ENCODE peak calls at places on chromosomes 4 and X, in nine cellular contexts. M, Y, T, D, K, C, N, X and B are unnamed samples.

GRCh38 chrX:148530464-148531077 is 30.2 kb downstream of the AFF2 start:
- DNase-seq in X (no peak), T (no peak), C (peak), Y (no peak), N (peak), K (no peak), D (peak), M (peak), B (no peak)

GRCh38 chr4:91746551-91746950 is 557.2 kb upstream of the GRID2 start:
- DNase-seq in X (no peak), T (no peak), Y (no peak), N (peak), M (no peak), D (no peak), K (no peak), C (no peak), B (no peak)

GRCh38 chr4:74267998-74268606 is 40.2 kb upstream of the EPGN start:
- DNase-seq in D (peak), N (no peak), M (no peak), T (peak), K (no peak), X (no peak), Y (no peak), C (no peak), B (no peak)

GRCh38 chr4:6469898-6470501 is 2.4 kb downstream of the PPP2R2C start:
- DNase-seq in C (no peak), N (no peak), Y (peak), D (no peak), X (no peak), T (no peak), M (no peak), K (no peak), B (no peak)

GRCh38 chr4:53929955-53930798 is 134.2 kb downstream of the CHIC2 start:
- DNase-seq in X (peak), Y (peak), N (peak), T (peak), C (peak), M (peak), K (peak), D (peak), B (peak)

GRCh38 chr4:176191974-176192373 is 3.4 kb downstream of the SPATA4 start:
- DNase-seq in T (no peak), N (no peak), D (peak), C (no peak), X (no peak), Y (no peak), K (no peak), M (peak), B (no peak)

GRCh38 chrX:7316887-7317286 is 168.9 kb upstream of the PUDP start:
- DNase-seq in X (no peak), Y (no peak), D (no peak), C (no peak), T (no peak), K (no peak), M (no peak), N (no peak), B (no peak)

GRCh38 chrX:57417827-57418226 is 131.3 kb downstream of the FAAH2 start:
- DNase-seq in C (no peak), M (no peak), D (no peak), X (no peak), Y (no peak), K (no peak), N (no peak), T (no peak), B (no peak)

GRCh38 chrX:1582686-1583437 is 8.5 kb upstream of the AKAP17A start:
- DNase-seq in N (no peak), Y (no peak), T (no peak), M (peak), X (peak), C (no peak), K (no peak), D (peak), B (no peak)

GRCh38 chrX:103565752-103566151 is 19.6 kb upstream of the TCEAL4 start:
- DNase-seq in Y (no peak), D (peak), K (no peak), C (no peak), T (no peak), M (no peak), N (no peak), X (no peak), B (no peak)

GRCh38 chr4:151409470-151410313 is 716 bp downstream of the FHIP1A start:
- DNase-seq in T (no peak), Y (peak), X (peak), K (no peak), C (peak), M (no peak), D (no peak), N (no peak), B (no peak)

DNA sequence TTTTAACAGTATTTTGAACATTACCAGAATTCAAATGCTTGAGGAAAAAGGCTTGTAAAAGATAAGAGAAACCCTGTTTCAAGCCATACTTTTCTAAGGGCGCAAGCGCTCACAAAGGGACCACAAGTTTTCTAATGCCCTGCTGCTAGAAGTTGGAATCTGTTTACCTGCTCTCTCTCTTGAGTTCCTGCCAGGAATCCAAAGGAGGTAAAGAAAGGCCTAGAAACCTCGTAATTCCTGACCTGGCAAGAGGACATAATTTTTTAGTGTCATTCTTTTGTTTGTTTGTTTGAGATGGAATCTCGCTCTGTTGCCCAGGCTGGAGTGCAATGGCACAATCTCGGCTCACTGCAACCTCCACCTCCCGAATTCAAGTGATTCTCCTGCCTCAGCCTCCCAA is 1.4 kb upstream of the FUNDC1 start:
- DNase-seq in D (no peak), C (no peak), X (no peak), M (no peak), K (no peak), Y (no peak), T (no peak), N (no peak), B (no peak)
- H3K27ac ChIP-seq in D (no peak), C (no peak), X (no peak), M (no peak), K (no peak), Y (no peak), T (no peak), N (no peak), B (no peak)

GRCh38 chrX:39532761-39533160 is 565.0 kb downstream of the BCOR start:
- DNase-seq in X (no peak), N (no peak), M (no peak), T (no peak), Y (no peak), C (no peak), D (no peak), K (no peak), B (no peak)

GRCh38 chrX:39528161-39528560 is 569.6 kb downstream of the BCOR start:
- DNase-seq in K (no peak), Y (no peak), X (no peak), M (no peak), C (no peak), N (peak), T (no peak), D (no peak), B (no peak)

GRCh38 chrX:39525758-39526157 is 572.0 kb downstream of the BCOR start:
- DNase-seq in M (no peak), T (no peak), Y (no peak), X (no peak), K (no peak), D (no peak), C (no peak), N (no peak), B (no peak)

GRCh38 chrX:39527045-39527444 is 570.7 kb downstream of the BCOR start:
- DNase-seq in X (no peak), D (peak), C (no peak), N (peak), K (no peak), Y (no peak), M (no peak), T (no peak), B (no peak)
- H3K27ac ChIP-seq in X (no peak), D (no peak), C (no peak), N (peak), K (no peak), Y (no peak), M (no peak), T (no peak), B (no peak)

GRCh38 chr4:83917572-83917971 is 381.7 kb downstream of the GPAT3 start:
- DNase-seq in M (peak), C (no peak), T (no peak), N (no peak), X (no peak), Y (no peak), K (no peak), D (no peak), B (no peak)
- H3K27ac ChIP-seq in M (peak), C (no peak), T (no peak), N (no peak), X (no peak), Y (no peak), K (no peak), D (no peak), B (no peak)

GRCh38 chr4:1595789-1596325 is 88.3 kb downstream of the FAM53A start:
- DNase-seq in N (no peak), X (no peak), C (no peak), T (no peak), D (no peak), M (no peak), K (peak), Y (no peak), B (no peak)
- H3K27ac ChIP-seq in N (no peak), X (no peak), C (no peak), T (no peak), D (no peak), M (no peak), K (no peak), Y (no peak), B (no peak)

DNA sequence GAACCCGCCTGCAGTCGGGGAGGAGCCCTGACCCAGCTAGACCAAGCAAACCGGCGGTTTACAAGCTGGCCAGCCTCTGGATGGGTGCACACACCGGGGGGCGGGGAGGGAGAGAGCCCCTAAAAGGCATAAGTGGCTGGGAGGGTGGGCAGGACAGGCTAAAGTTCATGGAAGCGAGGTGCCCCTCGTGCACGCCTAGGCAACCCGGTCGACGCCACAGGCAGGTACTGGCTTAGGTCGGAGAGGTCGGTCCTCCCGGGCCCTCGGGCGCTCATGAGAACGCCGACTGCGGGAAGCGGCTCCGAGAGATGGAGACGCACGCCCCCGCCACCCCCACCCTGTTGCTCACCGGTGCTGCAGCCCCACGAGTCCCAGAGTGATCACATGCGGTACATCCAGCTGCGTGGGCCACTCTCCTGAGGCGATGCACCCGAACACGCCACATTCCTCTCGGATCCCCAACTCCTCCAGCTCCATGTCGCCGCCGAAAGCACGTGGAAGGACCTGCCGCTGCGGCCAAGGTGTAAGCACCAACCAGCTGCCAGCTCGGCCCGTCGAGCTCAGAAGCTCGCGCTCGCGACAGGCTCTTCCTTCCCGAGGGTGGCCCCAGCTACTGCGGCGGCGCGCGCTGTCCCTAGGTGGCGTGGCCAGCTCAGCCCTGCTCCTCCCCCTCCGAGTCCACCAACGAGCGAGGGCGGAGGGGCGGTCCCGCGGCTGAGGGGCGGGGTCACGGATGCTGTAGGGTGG is at the start of gene PPAT:
- DNase-seq in K (peak), D (peak), M (peak), C (peak), X (peak), N (peak), T (peak), Y (peak), B (peak)
- H3K27ac ChIP-seq in K (peak), D (peak), M (peak), C (peak), X (peak), N (peak), T (peak), Y (peak), B (peak)

DNA sequence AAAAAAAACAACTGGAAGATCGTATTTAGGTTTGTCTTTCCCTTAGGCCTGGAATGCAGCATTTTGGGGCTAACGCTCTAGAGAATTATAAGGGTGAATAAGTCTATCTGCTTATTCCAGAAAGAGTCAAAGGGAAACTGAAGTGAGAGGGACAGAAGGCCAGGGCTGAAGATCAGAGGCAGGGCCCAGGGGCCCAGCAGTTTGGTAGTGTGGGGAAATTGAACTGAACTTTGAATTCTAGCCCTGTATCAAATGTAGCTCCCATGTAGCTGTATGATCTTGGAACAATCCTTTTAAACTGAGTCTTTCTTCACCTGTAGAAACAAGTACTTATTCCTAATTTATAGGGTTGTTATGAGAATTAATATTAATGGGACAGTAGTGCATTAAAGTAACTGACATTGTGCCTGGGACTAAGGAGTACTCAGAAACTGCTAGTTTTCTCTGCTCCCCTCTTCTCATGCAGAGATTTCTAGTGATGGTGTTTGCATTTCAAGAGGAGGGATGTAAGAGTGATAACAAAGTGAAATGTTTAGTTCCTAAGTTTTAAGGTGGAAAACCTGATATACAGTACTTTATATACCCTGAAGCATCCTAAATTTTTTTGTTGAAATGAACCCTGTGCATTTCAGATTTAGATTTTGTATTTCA is 30.4 kb downstream of the STOX2 start:
- DNase-seq in Y (no peak), N (no peak), T (no peak), X (no peak), D (no peak), C (no peak), K (no peak), M (no peak), B (no peak)
- H3K27ac ChIP-seq in Y (no peak), N (no peak), T (no peak), X (no peak), D (no peak), C (no peak), K (no peak), M (peak), B (no peak)

GRCh38 chr4:70637239-70637920 is 8.8 kb downstream of the ENAM start:
- DNase-seq in Y (no peak), M (no peak), C (no peak), T (no peak), N (no peak), X (no peak), D (no peak), K (no peak), B (no peak)
- H3K27ac ChIP-seq in Y (no peak), M (no peak), C (no peak), T (no peak), N (peak), X (no peak), D (no peak), K (no peak), B (no peak)

GRCh38 chrX:40406330-40406859 is 174.4 kb upstream of the ATP6AP2 start:
- DNase-seq in T (no peak), C (no peak), M (no peak), X (no peak), K (no peak), Y (no peak), D (no peak), N (peak), B (no peak)
- H3K27ac ChIP-seq in T (no peak), C (no peak), M (no peak), X (no peak), K (no peak), Y (no peak), D (no peak), N (peak), B (no peak)

GRCh38 chr4:3269105-3269927 is 20.4 kb downstream of the MSANTD1 start:
- DNase-seq in C (no peak), X (no peak), D (no peak), N (peak), T (no peak), Y (no peak), M (no peak), K (no peak), B (no peak)
- H3K27ac ChIP-seq in C (no peak), X (no peak), D (no peak), N (no peak), T (peak), Y (no peak), M (no peak), K (no peak), B (no peak)

GRCh38 chr4:124589827-124590226 is 122.7 kb downstream of the ANKRD50 start:
- DNase-seq in M (no peak), T (no peak), N (no peak), K (no peak), X (no peak), D (no peak), Y (no peak), C (no peak), B (no peak)

GRCh38 chr4:124594945-124595344 is 117.6 kb downstream of the ANKRD50 start:
- DNase-seq in X (no peak), K (no peak), N (no peak), D (no peak), T (no peak), Y (no peak), M (no peak), C (no peak), B (no peak)

GRCh38 chr4:124591646-124592045 is 120.9 kb downstream of the ANKRD50 start:
- DNase-seq in N (no peak), C (no peak), K (no peak), T (no peak), X (no peak), M (no peak), Y (no peak), D (no peak), B (no peak)

DNA sequence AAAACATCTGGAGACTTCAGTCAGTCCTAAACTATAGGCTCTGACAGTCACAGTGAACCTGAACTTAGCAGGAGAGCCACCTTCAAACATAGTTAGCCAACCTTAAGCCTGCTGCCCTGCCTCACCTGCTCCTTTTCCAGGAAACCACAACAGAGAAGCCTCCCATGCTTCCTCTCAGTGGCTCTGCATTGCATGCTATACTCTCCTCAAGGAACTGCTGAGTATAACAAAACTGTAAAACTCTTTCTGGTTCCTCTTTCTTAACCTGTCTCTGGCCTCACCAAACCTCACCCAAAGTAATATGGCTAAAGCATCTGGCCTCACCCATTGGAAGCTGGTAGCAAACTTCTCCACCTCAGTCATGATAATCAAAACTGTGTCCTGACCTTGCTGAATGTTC is 122.1 kb downstream of the ANKRD50 start:
- DNase-seq in C (no peak), K (no peak), T (no peak), Y (no peak), M (no peak), D (no peak), N (no peak), X (no peak), B (no peak)
- H3K27ac ChIP-seq in C (no peak), K (no peak), T (no peak), Y (no peak), M (no peak), D (no peak), N (no peak), X (no peak), B (no peak)